ENCODE peak calls at places on chromosome 3, in seven cellular contexts. U, E, S, R, I, Q and H are unnamed samples.

GRCh38 chr3:171854649-171855305 is 11.6 kb downstream of the TMEM212 start:
- DNase-seq in U (no peak), E (no peak), S (peak), R (no peak), I (no peak), Q (no peak), H (no peak)

GRCh38 chr3:119145500-119146167 is at the start of gene TEX55:
- DNase-seq in U (no peak), E (peak), S (peak), R (no peak), I (peak), Q (peak), H (peak)

GRCh38 chr3:168865022-168865551 is 769.4 kb upstream of the GOLIM4 start:
- DNase-seq in U (no peak), E (no peak), S (no peak), R (no peak), I (no peak), Q (no peak), H (no peak)

GRCh38 chr3:99965077-99965476 is 147.4 kb downstream of the CMSS1 start:
- DNase-seq in U (no peak), E (no peak), S (no peak), R (no peak), I (no peak), Q (no peak), H (no peak)

GRCh38 chr3:186532641-186533072 is 11.5 kb downstream of the CRYGS start:
- DNase-seq in U (no peak), E (no peak), S (no peak), R (peak), I (no peak), Q (no peak), H (no peak)

GRCh38 chr3:123624302-123624701 is 39.4 kb upstream of the HACD2 start:
- DNase-seq in U (no peak), E (no peak), S (no peak), R (no peak), I (no peak), Q (peak), H (no peak)

GRCh38 chr3:118943597-118943996 is 91.0 kb downstream of the IGSF11 start:
- DNase-seq in U (no peak), E (no peak), S (no peak), R (no peak), I (no peak), Q (peak), H (no peak)

GRCh38 chr3:185722920-185723319 is 101.9 kb downstream of the IGF2BP2 start:
- DNase-seq in U (no peak), E (no peak), S (no peak), R (no peak), I (no peak), Q (no peak), H (no peak)

GRCh38 chr3:157104928-157105652 is 54.9 kb downstream of the CCNL1 start:
- DNase-seq in U (peak), E (no peak), S (no peak), R (no peak), I (peak), Q (peak), H (peak)

GRCh38 chr3:72440491-72440890 is 407.8 kb downstream of the SHQ1 start:
- DNase-seq in U (no peak), E (no peak), S (no peak), R (no peak), I (no peak), Q (no peak), H (no peak)

GRCh38 chr3:184474907-184475306 is 86.7 kb upstream of the EPHB3 start:
- DNase-seq in U (no peak), E (no peak), S (no peak), R (no peak), I (no peak), Q (no peak), H (no peak)

GRCh38 chr3:149214702-149215101 is 6.9 kb downstream of the CP start:
- DNase-seq in U (no peak), E (peak), S (no peak), R (no peak), I (no peak), Q (no peak), H (no peak)

GRCh38 chr3:24141548-24141947 is 196.5 kb downstream of the NR1D2 start:
- DNase-seq in U (no peak), E (no peak), S (no peak), R (no peak), I (no peak), Q (no peak), H (no peak)

GRCh38 chr3:127762077-127762786 is 60.1 kb downstream of the MGLL start:
- DNase-seq in U (no peak), E (no peak), S (no peak), R (peak), I (no peak), Q (no peak), H (no peak)

GRCh38 chr3:173624086-173624485 is 226.5 kb downstream of the NLGN1 start:
- DNase-seq in U (no peak), E (no peak), S (no peak), R (no peak), I (no peak), Q (no peak), H (no peak)

GRCh38 chr3:194685050-194685722 is 497 bp upstream of the FAM43A start:
- DNase-seq in U (no peak), E (no peak), S (no peak), R (no peak), I (no peak), Q (no peak), H (no peak)

GRCh38 chr3:172213168-172213567 is 173.8 kb downstream of the FNDC3B start:
- DNase-seq in U (no peak), E (no peak), S (no peak), R (peak), I (no peak), Q (no peak), H (no peak)

GRCh38 chr3:47259114-47259513 is 23.5 kb downstream of the KIF9 start:
- DNase-seq in U (no peak), E (no peak), S (no peak), R (no peak), I (no peak), Q (no peak), H (no peak)

GRCh38 chr3:120182613-120183524 is 88.6 kb upstream of the GSK3B start:
- DNase-seq in U (no peak), E (no peak), S (peak), R (no peak), I (peak), Q (no peak), H (no peak)

GRCh38 chr3:106510206-106510605 is 641.4 kb upstream of the CBLB start:
- DNase-seq in U (no peak), E (no peak), S (no peak), R (no peak), I (no peak), Q (no peak), H (no peak)

GRCh38 chr3:45078910-45079522 is 52.9 kb downstream of the CLEC3B start:
- DNase-seq in U (no peak), E (no peak), S (peak), R (no peak), I (no peak), Q (peak), H (no peak)

GRCh38 chr3:175163686-175164085 is 304.6 kb downstream of the NAALADL2 start:
- DNase-seq in U (no peak), E (no peak), S (no peak), R (no peak), I (no peak), Q (no peak), H (no peak)

GRCh38 chr3:155225417-155225816 is 68.1 kb downstream of the STRIT1 start:
- DNase-seq in U (no peak), E (no peak), S (no peak), R (no peak), I (no peak), Q (no peak), H (no peak)
- TF ChIP-seq SP1 in U (no peak), E (no peak), S (no peak), R (no peak), I (no peak), Q (no peak), H (no peak)

DNA sequence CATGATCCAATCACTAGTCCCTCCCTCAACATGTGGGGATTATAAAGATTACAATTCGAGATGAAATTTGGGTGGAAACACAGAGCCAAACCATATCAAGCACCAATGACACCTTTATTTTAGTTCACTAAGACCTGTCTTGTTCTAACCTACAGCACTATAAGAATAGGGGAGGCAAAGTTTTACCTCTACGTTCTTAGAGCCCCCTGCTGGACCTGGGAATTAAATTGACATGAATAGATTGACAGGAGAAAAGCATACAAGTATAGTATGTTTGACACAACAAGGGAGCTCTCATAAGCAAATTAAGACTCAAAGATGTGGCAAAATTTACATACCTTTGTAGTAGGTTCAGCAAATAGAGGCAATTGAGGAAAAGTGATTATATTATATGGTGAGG is 974.4 kb upstream of the ALCAM start:
- DNase-seq in U (no peak), E (peak), S (no peak), R (no peak), I (no peak), Q (no peak), H (no peak)
- TF ChIP-seq SP1 in U (no peak), E (no peak), S (no peak), R (no peak), I (no peak), Q (no peak), H (no peak)

GRCh38 chr3:182078314-182078713 is 366.6 kb downstream of the SOX2 start:
- DNase-seq in U (no peak), E (no peak), S (no peak), R (no peak), I (no peak), Q (no peak), H (no peak)
- TF ChIP-seq SP1 in U (no peak), E (no peak), S (no peak), R (no peak), I (no peak), Q (no peak), H (no peak)

DNA sequence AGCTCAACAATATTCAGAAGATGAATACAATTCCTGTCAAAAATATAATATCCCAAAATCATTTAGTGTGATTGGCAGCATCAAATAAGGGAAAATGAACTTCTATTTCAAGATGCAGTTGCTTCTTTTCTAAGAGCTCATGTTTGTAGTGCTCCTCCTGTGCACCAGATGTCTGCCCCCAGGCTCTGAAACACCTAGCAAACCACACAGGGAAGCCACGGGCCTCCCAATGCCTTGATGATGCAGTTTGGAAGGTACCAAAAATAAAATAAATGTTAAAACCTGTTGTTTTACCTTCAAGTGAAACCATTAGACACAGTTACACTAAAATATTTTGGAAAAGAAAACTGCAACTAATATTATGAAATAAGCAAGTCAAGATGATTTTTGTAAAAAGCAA is 22.2 kb downstream of the CFAP20DC start:
- DNase-seq in U (no peak), E (no peak), S (no peak), R (no peak), I (no peak), Q (no peak), H (no peak)
- TF ChIP-seq SP1 in U (no peak), E (no peak), S (no peak), R (no peak), I (no peak), Q (no peak), H (no peak)

GRCh38 chr3:48269592-48269991 is 28.7 kb downstream of the ZNF589 start:
- DNase-seq in U (no peak), E (no peak), S (no peak), R (no peak), I (no peak), Q (no peak), H (no peak)
- TF ChIP-seq SP1 in U (no peak), E (no peak), S (no peak), R (no peak), I (no peak), Q (no peak), H (no peak)

GRCh38 chr3:40185029-40185695 is 124.3 kb upstream of the EIF1B start:
- DNase-seq in U (no peak), E (no peak), S (no peak), R (peak), I (no peak), Q (no peak), H (no peak)

GRCh38 chr3:40187945-40188344 is 121.6 kb upstream of the EIF1B start:
- DNase-seq in U (no peak), E (no peak), S (no peak), R (peak), I (peak), Q (no peak), H (no peak)

GRCh38 chr3:40190056-40190455 is 119.5 kb upstream of the EIF1B start:
- DNase-seq in U (no peak), E (no peak), S (no peak), R (no peak), I (no peak), Q (no peak), H (no peak)

GRCh38 chr3:40189118-40189517 is 120.4 kb upstream of the EIF1B start:
- DNase-seq in U (no peak), E (no peak), S (no peak), R (no peak), I (peak), Q (no peak), H (no peak)

DNA sequence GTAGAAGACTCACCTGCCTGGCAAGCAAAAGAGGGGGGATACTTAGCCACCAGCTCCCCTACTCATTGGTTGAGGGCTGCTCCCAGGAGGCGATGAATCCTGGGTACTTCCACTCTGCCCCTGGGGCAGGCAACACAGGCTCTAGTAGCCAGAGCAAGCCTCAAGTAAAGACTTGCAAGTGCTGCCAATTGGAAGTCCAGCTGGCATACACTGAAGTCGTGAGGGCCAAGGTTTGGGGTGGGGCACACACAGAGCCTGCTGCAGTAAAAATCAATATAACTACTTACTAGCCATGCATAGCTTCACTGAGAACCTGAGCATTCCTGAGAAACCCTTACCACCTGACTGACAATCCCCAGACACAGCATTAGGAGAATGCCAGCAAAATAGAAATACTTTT is 123.0 kb upstream of the EIF1B start:
- DNase-seq in U (no peak), E (no peak), S (no peak), R (no peak), I (no peak), Q (no peak), H (no peak)
- TF ChIP-seq SP1 in U (no peak), E (no peak), S (no peak), R (no peak), I (no peak), Q (no peak), H (no peak)

GRCh38 chr3:42935472-42935871 is 29.5 kb downstream of the ZNF662 start:
- DNase-seq in U (no peak), E (no peak), S (no peak), R (no peak), I (no peak), Q (no peak), H (no peak)
- TF ChIP-seq SP1 in U (no peak), E (no peak), S (no peak), R (no peak), I (no peak), Q (no peak), H (no peak)

GRCh38 chr3:67608034-67608433 is 46.4 kb downstream of the SUCLG2 start:
- DNase-seq in U (no peak), E (no peak), S (no peak), R (no peak), I (no peak), Q (no peak), H (no peak)

GRCh38 chr3:67601919-67602608 is 52.3 kb downstream of the SUCLG2 start:
- DNase-seq in U (no peak), E (no peak), S (no peak), R (no peak), I (no peak), Q (no peak), H (no peak)

GRCh38 chr3:67602816-67603215 is 51.6 kb downstream of the SUCLG2 start:
- DNase-seq in U (no peak), E (no peak), S (no peak), R (no peak), I (no peak), Q (no peak), H (no peak)

GRCh38 chr3:67601385-67601784 is 53.0 kb downstream of the SUCLG2 start:
- DNase-seq in U (no peak), E (no peak), S (no peak), R (no peak), I (no peak), Q (no peak), H (no peak)

GRCh38 chr3:67605377-67605776 is 49.0 kb downstream of the SUCLG2 start:
- DNase-seq in U (no peak), E (no peak), S (no peak), R (no peak), I (no peak), Q (no peak), H (no peak)
- TF ChIP-seq SP1 in U (no peak), E (no peak), S (no peak), R (no peak), I (no peak), Q (no peak), H (no peak)

DNA sequence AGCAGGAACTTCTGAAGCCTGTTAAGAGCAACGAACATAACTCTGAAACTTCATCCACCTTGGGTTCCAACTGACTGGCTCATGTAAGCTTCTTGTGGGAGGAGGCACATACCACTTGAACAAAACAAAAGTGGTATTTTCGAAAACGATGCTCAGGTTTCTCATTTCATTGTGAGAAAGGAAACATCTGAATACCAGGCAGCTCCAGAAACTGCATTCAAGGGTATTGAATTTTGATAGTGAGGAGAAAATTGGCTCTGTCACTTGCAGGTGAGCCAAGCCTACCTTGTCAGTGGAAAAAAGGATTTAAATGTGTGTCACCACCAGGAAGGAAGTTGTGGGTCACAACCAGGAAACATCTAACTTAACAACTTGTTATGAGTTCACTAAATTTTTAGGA is 218.2 kb upstream of the SATB1 start:
- DNase-seq in U (no peak), E (no peak), S (no peak), R (no peak), I (no peak), Q (no peak), H (no peak)
- TF ChIP-seq SP1 in U (no peak), E (no peak), S (no peak), R (no peak), I (no peak), Q (no peak), H (no peak)

GRCh38 chr3:30596161-30596560 is 10.2 kb upstream of the TGFBR2 start:
- DNase-seq in U (no peak), E (no peak), S (peak), R (no peak), I (no peak), Q (no peak), H (no peak)
- TF ChIP-seq SP1 in U (no peak), E (no peak), S (peak), R (no peak), I (no peak), Q (no peak), H (no peak)